ENCODE peak calls at places on chromosomes 1 and 21, in four cellular contexts. F, X, S and T are unnamed samples.

GRCh38 chr1:246971322-246971721 is 36.5 kb downstream of the ZNF695 start:
- DNase-seq in F (peak), X (no peak), S (peak), T (no peak)

GRCh38 chr1:35085421-35085820 is 6.2 kb downstream of the ZMYM1 start:
- DNase-seq in F (no peak), X (no peak), S (no peak), T (no peak)

GRCh38 chr1:1968767-1969504 is 34.6 kb downstream of the CFAP74 start:
- DNase-seq in F (no peak), X (no peak), S (no peak), T (no peak)

GRCh38 chr21:15943009-15943666 is 213.4 kb downstream of the USP25 start:
- DNase-seq in F (no peak), X (no peak), S (no peak), T (no peak)

GRCh38 chr21:31554511-31555022 is 104.9 kb upstream of the SOD1 start:
- DNase-seq in F (no peak), X (no peak), S (no peak), T (no peak)

GRCh38 chr1:109398343-109399225 is 866 bp upstream of the SORT1 start:
- DNase-seq in F (no peak), X (no peak), S (no peak), T (no peak)

GRCh38 chr1:59596432-59596831 is 218.3 kb upstream of the HOOK1 start:
- DNase-seq in F (no peak), X (no peak), S (no peak), T (peak)

GRCh38 chr1:152776361-152776760 is 1.4 kb downstream of the LCE1F start:
- DNase-seq in F (no peak), X (no peak), S (no peak), T (no peak)

GRCh38 chr1:81738902-81739301 is 61.8 kb upstream of the ADGRL2 start:
- DNase-seq in F (no peak), X (no peak), S (no peak), T (no peak)

GRCh38 chr1:18110968-18111367 is 3.4 kb downstream of the IGSF21 start:
- DNase-seq in F (no peak), X (no peak), S (no peak), T (no peak)

GRCh38 chr1:22018583-22019559 is 17.4 kb downstream of the CELA3A start:
- DNase-seq in F (peak), X (no peak), S (peak), T (peak)

GRCh38 chr1:159924025-159924790 is 1.1 kb downstream of the TAGLN2 start:
- DNase-seq in F (peak), X (peak), S (peak), T (peak)

GRCh38 chr1:36157115-36157903 is 1.3 kb downstream of the MAP7D1 start:
- DNase-seq in F (no peak), X (no peak), S (peak), T (no peak)

GRCh38 chr1:197799271-197799670 is 24.0 kb upstream of the DENND1B start:
- DNase-seq in F (no peak), X (no peak), S (peak), T (no peak)

GRCh38 chr21:18443686-18444085 is 40.1 kb upstream of the TMPRSS15 start:
- DNase-seq in F (peak), X (no peak), S (no peak), T (no peak)

GRCh38 chr1:96979287-96979686 is 257.7 kb downstream of the PTBP2 start:
- DNase-seq in F (no peak), X (no peak), S (no peak), T (no peak)